ENCODE peak calls at places on chromosomes 1 and 21, in six cellular contexts. L is H1, E is HepG2, R is K562, M is HCT116, N is GM12878. F is an unnamed sample.

GRCh38 chr1:75203415-75204277 is 69.5 kb downstream of the LHX8 start:
- DNase-seq in L (no peak), E (peak; percentile 40), R (peak; percentile 41), M (peak; percentile 54), N (peak; percentile 4), F (peak; percentile 33)

GRCh38 chr1:1966086-1966740 is 37.4 kb downstream of the CFAP74 start:
- DNase-seq in L (no peak), E (no peak), R (no peak), M (no peak), N (no peak), F (no peak)

GRCh38 chr1:9852410-9853301 is 28.9 kb upstream of the CLSTN1 start:
- DNase-seq in L (no peak), E (no peak), R (no peak), M (no peak), N (no peak), F (peak; percentile 68)

GRCh38 chr1:92749024-92749634 is 35.8 kb downstream of the EVI5 start:
- DNase-seq in L (no peak), E (peak; percentile 62), R (peak; percentile 53), M (peak; percentile 51), N (no peak), F (peak; percentile 22)

GRCh38 chr1:234111458-234112142 is 207.1 kb downstream of the SLC35F3 start:
- DNase-seq in L (peak; percentile 57), E (peak; percentile 33), R (peak; percentile 39), M (no peak), N (no peak), F (peak; percentile 73)

GRCh38 chr1:195733826-195734225 is 874.4 kb downstream of the KCNT2 start:
- DNase-seq in L (peak; percentile 19), E (peak; percentile 8), R (no peak), M (peak; percentile 21), N (no peak), F (no peak)

GRCh38 chr21:35925497-35925896 is 134.8 kb downstream of the SETD4 start:
- DNase-seq in L (no peak), E (peak; percentile 83), R (peak; percentile 28), M (no peak), N (no peak), F (no peak)

GRCh38 chr21:16419188-16419874 is 689.5 kb downstream of the USP25 start:
- DNase-seq in L (no peak), E (peak; percentile 12), R (no peak), M (no peak), N (no peak), F (peak; percentile 59)

GRCh38 chr1:205492774-205493173 is 11.7 kb upstream of the CDK18 start:
- DNase-seq in L (no peak), E (no peak), R (no peak), M (no peak), N (no peak), F (no peak)

GRCh38 chr1:204649756-204650155 is 35.8 kb downstream of the LRRN2 start:
- DNase-seq in L (no peak), E (no peak), R (no peak), M (no peak), N (no peak), F (no peak)

DNA sequence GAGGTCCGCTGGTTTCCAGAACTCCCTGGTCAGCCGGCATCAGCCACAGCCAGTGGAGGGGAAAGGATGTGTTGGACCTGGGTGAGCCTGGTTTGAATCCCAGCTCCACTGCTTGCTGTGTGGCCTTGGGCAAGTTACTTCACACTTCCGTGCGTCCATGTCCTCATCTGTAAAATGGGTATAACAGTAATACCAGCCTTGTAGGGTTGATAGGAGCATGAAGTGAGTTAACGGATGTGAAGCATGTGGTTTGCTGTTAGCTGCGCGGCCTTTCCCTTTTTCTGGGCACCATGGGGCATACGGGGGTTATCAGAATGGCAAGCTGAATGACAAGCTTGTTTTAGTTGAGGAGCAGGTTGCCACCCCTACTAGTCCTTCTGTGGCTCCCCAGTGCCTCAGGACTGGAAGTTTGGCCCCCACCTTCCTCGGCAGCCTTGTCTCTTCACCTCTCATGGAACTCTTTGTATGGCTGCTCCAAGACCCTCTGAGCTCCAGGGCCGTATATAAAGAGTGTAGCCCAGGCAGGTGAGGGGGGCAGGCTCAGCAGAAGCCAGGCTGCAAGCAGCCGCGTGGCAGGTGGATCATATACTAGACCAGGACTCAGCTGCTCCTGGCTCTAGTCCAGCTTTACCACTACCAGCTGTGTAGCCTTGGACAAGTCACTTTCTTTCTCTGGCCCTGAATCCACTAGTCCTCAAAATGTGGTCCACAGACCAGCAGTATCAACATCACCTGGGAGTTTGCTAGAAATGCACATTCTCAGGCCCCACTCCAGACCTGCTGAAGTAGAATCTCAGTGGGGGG is 95.4 kb downstream of the LACTBL1 start:
- DNase-seq in L (no peak), E (no peak), R (no peak), M (no peak), N (no peak), F (no peak)
- TF ChIP-seq YY1 in L (no peak), E (no peak), R (no peak), M (no peak), N (no peak), F (no peak)

DNA sequence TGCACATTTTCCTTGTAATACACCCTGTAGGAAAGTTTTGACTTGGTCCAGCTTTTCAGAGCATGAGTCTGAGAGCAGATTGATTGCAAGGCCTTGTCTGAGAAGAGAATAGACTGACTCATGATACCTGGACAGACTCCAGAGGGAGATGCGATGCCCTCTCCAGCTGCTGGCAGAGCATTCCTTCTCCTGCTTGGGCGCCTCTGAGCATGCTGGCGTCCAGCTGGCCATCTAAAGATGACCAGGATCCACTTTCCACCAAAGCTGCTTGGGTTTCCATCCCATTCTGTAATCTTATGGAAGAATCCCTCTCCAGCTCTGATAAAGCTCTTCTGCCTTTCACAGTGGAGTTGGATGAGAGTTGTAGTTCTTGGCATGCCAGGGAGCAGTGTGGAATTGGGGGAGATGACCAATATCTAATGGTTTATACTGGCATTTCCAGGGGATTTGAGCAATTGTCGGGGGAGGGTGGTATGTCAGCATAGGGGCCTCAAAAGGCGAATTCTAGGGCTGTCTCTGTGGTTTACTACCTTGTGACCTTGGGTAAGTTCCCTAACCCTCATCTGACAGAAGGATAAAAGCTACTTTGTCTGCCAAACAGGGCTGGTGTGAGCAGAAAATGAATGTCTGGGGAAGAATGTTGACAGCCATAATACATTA is 19.5 kb downstream of the SZRD1 start:
- DNase-seq in L (no peak), E (peak; percentile 29), R (no peak), M (no peak), N (no peak), F (peak; percentile 16)
- TF ChIP-seq MAX in L (no peak), E (no peak), R (no peak), M (no peak), N (no peak), F (peak; percentile 69)

GRCh38 chr1:168084396-168085231 is 52.1 kb downstream of the GPR161 start:
- DNase-seq in L (peak; percentile 56), E (peak; percentile 11), R (peak; percentile 83), M (peak; percentile 18), N (no peak), F (peak; percentile 74)
- TF ChIP-seq YY1 in L (no peak), E (no peak), R (no peak), M (no peak), N (peak; percentile 34), F (no peak)

DNA sequence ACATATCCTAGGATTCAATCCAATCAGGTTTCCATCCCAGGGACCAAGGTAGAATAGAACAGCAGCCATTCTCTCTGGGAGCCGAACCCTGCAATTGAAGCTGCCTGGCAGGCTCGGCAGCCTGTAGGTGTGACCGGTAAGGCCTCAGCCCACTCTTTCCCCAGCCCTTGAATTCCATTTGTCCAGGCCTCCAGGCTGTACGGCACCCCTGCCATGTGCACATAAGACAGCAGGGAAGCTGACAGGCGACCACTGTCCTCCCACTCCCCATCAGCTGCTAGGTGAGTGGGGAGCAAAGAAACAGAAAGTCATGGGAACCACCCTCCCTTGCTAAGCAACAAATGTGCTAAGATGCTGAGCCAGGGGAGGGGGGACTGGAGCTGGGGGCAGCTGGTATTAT is 23.0 kb downstream of the OPTC start:
- DNase-seq in L (no peak), E (no peak), R (no peak), M (no peak), N (no peak), F (no peak)
- TF ChIP-seq MAX in L (no peak), E (no peak), R (no peak), M (no peak), N (no peak), F (no peak)

GRCh38 chr1:225447649-225448048 is 19.8 kb upstream of the LBR start:
- DNase-seq in L (no peak), E (no peak), R (no peak), M (no peak), N (no peak), F (no peak)
- TF ChIP-seq YY1 in L (no peak), E (no peak), R (no peak), M (no peak), N (no peak), F (no peak)

F was measured in SK-N-SH.